ENCODE peak calls at places on chromosomes 11 and 22, in five cellular contexts. C is amniotic stem cell, H is heart right ventricle, V is AG10803, P is NCI-H82. W is an unnamed sample.

GRCh38 chr11:19777032-19777341 is 64.3 kb downstream of the NAV2 start:
- DNase-seq in C (peak), H (no peak), V (no peak), P (no peak), W (no peak)

GRCh38 chr11:65399845-65400244 is 13.4 kb downstream of the FRMD8 start:
- DNase-seq in C (no peak), H (no peak), V (no peak), P (no peak), W (no peak)

GRCh38 chr22:26579331-26579886 is 10.5 kb downstream of the TPST2 start:
- DNase-seq in C (no peak), H (peak), V (no peak), P (no peak), W (peak)

GRCh38 chr11:10666556-10666955 is 27.0 kb downstream of the IRAG1 start:
- DNase-seq in C (peak), H (no peak), V (peak), P (no peak), W (no peak)

GRCh38 chr11:43748095-43748494 is 67.6 kb downstream of the HSD17B12 start:
- DNase-seq in C (no peak), H (no peak), V (no peak), P (no peak), W (no peak)

GRCh38 chr11:15591112-15591537 is 476.4 kb downstream of the INSC start:
- DNase-seq in C (no peak), H (peak), V (no peak), P (no peak), W (no peak)

GRCh38 chr22:29983296-29983917 is 96.9 kb upstream of the HORMAD2 start:
- DNase-seq in C (no peak), H (no peak), V (no peak), P (no peak), W (no peak)

GRCh38 chr11:72727521-72727920 is 24.7 kb downstream of the ARAP1 start:
- DNase-seq in C (no peak), H (no peak), V (no peak), P (no peak), W (no peak)

GRCh38 chr11:83659466-83659865 is 373.3 kb upstream of the CCDC90B start:
- DNase-seq in C (no peak), H (no peak), V (no peak), P (peak), W (no peak)

GRCh38 chr11:3204141-3205015 is 14.2 kb downstream of the MRGPRG start:
- DNase-seq in C (no peak), H (no peak), V (no peak), P (no peak), W (no peak)

GRCh38 chr22:39244496-39245129 is at the start of gene PDGFB:
- DNase-seq in C (no peak), H (peak), V (no peak), P (no peak), W (no peak)

GRCh38 chr11:19664896-19665548 is 47.6 kb upstream of the NAV2 start:
- DNase-seq in C (no peak), H (no peak), V (peak), P (peak), W (no peak)

GRCh38 chr11:57476883-57477506 is 16.7 kb downstream of the RTN4RL2 start:
- DNase-seq in C (no peak), H (peak), V (no peak), P (peak), W (peak)

GRCh38 chr11:37946155-37946766 is 1348.2 kb upstream of the RAG2 start:
- DNase-seq in C (no peak), H (no peak), V (peak), P (peak), W (peak)

GRCh38 chr11:63937713-63938480 is 905 bp upstream of the NAA40 start:
- DNase-seq in C (no peak), H (no peak), V (no peak), P (peak), W (peak)

GRCh38 chr22:34055525-34056200 is 135.4 kb upstream of the LARGE1 start:
- DNase-seq in C (no peak), H (no peak), V (peak), P (peak), W (peak)